ENCODE peak calls at places on chromosomes 7 and 10, in nine cellular contexts. One of them, this sample, is unnamed.

GRCh38 chr7:36048141-36048901 is 104.7 kb upstream of the EEPD1 start:
- DNase-seq in T-helper 1 cell: no peak
- DNase-seq in T-helper 17 cell: no peak
- DNase-seq in activated CD8-positive, alpha-beta memory T cell treated with anti-CD3 and anti-CD28 coated beads, Interleukin-2, amount 10 ng/mL, durations not matched to agents 7 days and 5 days: no peak
- DNase-seq in caudate nucleus: no peak
- DNase-seq in activated naive CD4-positive, alpha-beta T cell treated with Interleukin-2 at 50 U/mL for 16 hours: no peak
- DNase-seq in iPS-NIHi11: no peak
- DNase-seq in epithelial cell of esophagus: peak; percentile 63
- DNase-seq in stomach: no peak
- DNase-seq in this sample: no peak

GRCh38 chr10:74027702-74028101 is 29.8 kb downstream of the VCL start:
- DNase-seq in epithelial cell of esophagus: no peak
- DNase-seq in T-helper 1 cell: no peak
- DNase-seq in T-helper 17 cell: no peak
- DNase-seq in stomach: no peak
- DNase-seq in activated naive CD4-positive, alpha-beta T cell treated with Interleukin-2 at 50 U/mL for 16 hours: no peak
- DNase-seq in iPS-NIHi11: no peak
- DNase-seq in activated CD8-positive, alpha-beta memory T cell treated with anti-CD3 and anti-CD28 coated beads, Interleukin-2, amount 10 ng/mL, durations not matched to agents 7 days and 5 days: no peak
- DNase-seq in caudate nucleus: no peak
- DNase-seq in this sample: no peak

GRCh38 chr10:125235093-125236069 is 75.0 kb upstream of the CTBP2 start:
- DNase-seq in T-helper 17 cell: no peak
- DNase-seq in caudate nucleus: no peak
- DNase-seq in T-helper 1 cell: no peak
- DNase-seq in activated CD8-positive, alpha-beta memory T cell treated with anti-CD3 and anti-CD28 coated beads, Interleukin-2, amount 10 ng/mL, durations not matched to agents 7 days and 5 days: no peak
- DNase-seq in activated naive CD4-positive, alpha-beta T cell treated with Interleukin-2 at 50 U/mL for 16 hours: no peak
- DNase-seq in epithelial cell of esophagus: peak; percentile 54
- DNase-seq in iPS-NIHi11: no peak
- DNase-seq in stomach: no peak
- DNase-seq in this sample: no peak

GRCh38 chr7:129307592-129307991 is 82.8 kb downstream of the AHCYL2 start:
- DNase-seq in caudate nucleus: no peak
- DNase-seq in stomach: no peak
- DNase-seq in epithelial cell of esophagus: peak; percentile 99
- DNase-seq in iPS-NIHi11: no peak
- DNase-seq in activated naive CD4-positive, alpha-beta T cell treated with Interleukin-2 at 50 U/mL for 16 hours: no peak
- DNase-seq in activated CD8-positive, alpha-beta memory T cell treated with anti-CD3 and anti-CD28 coated beads, Interleukin-2, amount 10 ng/mL, durations not matched to agents 7 days and 5 days: no peak
- DNase-seq in T-helper 1 cell: no peak
- DNase-seq in T-helper 17 cell: no peak
- DNase-seq in this sample: no peak

GRCh38 chr10:48253970-48254657 is 20.4 kb downstream of the FRMPD2 start:
- DNase-seq in stomach: no peak
- DNase-seq in iPS-NIHi11: no peak
- DNase-seq in epithelial cell of esophagus: peak; percentile 93
- DNase-seq in activated CD8-positive, alpha-beta memory T cell treated with anti-CD3 and anti-CD28 coated beads, Interleukin-2, amount 10 ng/mL, durations not matched to agents 7 days and 5 days: no peak
- DNase-seq in activated naive CD4-positive, alpha-beta T cell treated with Interleukin-2 at 50 U/mL for 16 hours: no peak
- DNase-seq in caudate nucleus: no peak
- DNase-seq in T-helper 1 cell: no peak
- DNase-seq in T-helper 17 cell: no peak
- DNase-seq in this sample: no peak

GRCh38 chr7:149741629-149742028 is 31.8 kb downstream of the ZNF467 start:
- DNase-seq in iPS-NIHi11: no peak
- DNase-seq in caudate nucleus: peak; percentile 6
- DNase-seq in activated CD8-positive, alpha-beta memory T cell treated with anti-CD3 and anti-CD28 coated beads, Interleukin-2, amount 10 ng/mL, durations not matched to agents 7 days and 5 days: no peak
- DNase-seq in stomach: no peak
- DNase-seq in T-helper 1 cell: no peak
- DNase-seq in activated naive CD4-positive, alpha-beta T cell treated with Interleukin-2 at 50 U/mL for 16 hours: no peak
- DNase-seq in T-helper 17 cell: no peak
- DNase-seq in epithelial cell of esophagus: no peak
- DNase-seq in this sample: no peak

GRCh38 chr7:128836729-128837348 is 6.6 kb downstream of the FLNC start:
- DNase-seq in stomach: no peak
- DNase-seq in activated naive CD4-positive, alpha-beta T cell treated with Interleukin-2 at 50 U/mL for 16 hours: no peak
- DNase-seq in activated CD8-positive, alpha-beta memory T cell treated with anti-CD3 and anti-CD28 coated beads, Interleukin-2, amount 10 ng/mL, durations not matched to agents 7 days and 5 days: no peak
- DNase-seq in epithelial cell of esophagus: no peak
- DNase-seq in T-helper 17 cell: no peak
- DNase-seq in iPS-NIHi11: no peak
- DNase-seq in caudate nucleus: peak; percentile 35
- DNase-seq in T-helper 1 cell: no peak
- DNase-seq in this sample: no peak

GRCh38 chr7:47405921-47406765 is 175.8 kb downstream of the TNS3 start:
- DNase-seq in caudate nucleus: no peak
- DNase-seq in activated naive CD4-positive, alpha-beta T cell treated with Interleukin-2 at 50 U/mL for 16 hours: no peak
- DNase-seq in iPS-NIHi11: peak; percentile 42
- DNase-seq in stomach: peak; percentile 93
- DNase-seq in T-helper 1 cell: no peak
- DNase-seq in epithelial cell of esophagus: peak; percentile 87
- DNase-seq in activated CD8-positive, alpha-beta memory T cell treated with anti-CD3 and anti-CD28 coated beads, Interleukin-2, amount 10 ng/mL, durations not matched to agents 7 days and 5 days: no peak
- DNase-seq in T-helper 17 cell: no peak
- DNase-seq in this sample: no peak

GRCh38 chr7:102279537-102280400 is 6.9 kb upstream of the SH2B2 start:
- DNase-seq in epithelial cell of esophagus: peak; percentile 52
- DNase-seq in iPS-NIHi11: peak; percentile 91
- DNase-seq in T-helper 17 cell: peak; percentile 43
- DNase-seq in activated CD8-positive, alpha-beta memory T cell treated with anti-CD3 and anti-CD28 coated beads, Interleukin-2, amount 10 ng/mL, durations not matched to agents 7 days and 5 days: peak; percentile 69
- DNase-seq in activated naive CD4-positive, alpha-beta T cell treated with Interleukin-2 at 50 U/mL for 16 hours: peak; percentile 58
- DNase-seq in caudate nucleus: no peak
- DNase-seq in stomach: peak; percentile 53
- DNase-seq in T-helper 1 cell: peak; percentile 45
- DNase-seq in this sample: no peak

GRCh38 chr10:128000660-128001059 is 93.8 kb downstream of the PTPRE start:
- DNase-seq in T-helper 1 cell: no peak
- DNase-seq in stomach: no peak
- DNase-seq in epithelial cell of esophagus: peak; percentile 32
- DNase-seq in caudate nucleus: no peak
- DNase-seq in activated CD8-positive, alpha-beta memory T cell treated with anti-CD3 and anti-CD28 coated beads, Interleukin-2, amount 10 ng/mL, durations not matched to agents 7 days and 5 days: no peak
- DNase-seq in iPS-NIHi11: no peak
- DNase-seq in T-helper 17 cell: no peak
- DNase-seq in activated naive CD4-positive, alpha-beta T cell treated with Interleukin-2 at 50 U/mL for 16 hours: no peak
- DNase-seq in this sample: no peak

GRCh38 chr7:1720325-1720724 is 50.2 kb downstream of the ELFN1 start:
- DNase-seq in activated naive CD4-positive, alpha-beta T cell treated with Interleukin-2 at 50 U/mL for 16 hours: no peak
- DNase-seq in stomach: no peak
- DNase-seq in T-helper 17 cell: no peak
- DNase-seq in iPS-NIHi11: no peak
- DNase-seq in caudate nucleus: no peak
- DNase-seq in epithelial cell of esophagus: peak; percentile 12
- DNase-seq in T-helper 1 cell: no peak
- DNase-seq in activated CD8-positive, alpha-beta memory T cell treated with anti-CD3 and anti-CD28 coated beads, Interleukin-2, amount 10 ng/mL, durations not matched to agents 7 days and 5 days: no peak
- DNase-seq in this sample: no peak

GRCh38 chr10:33381391-33381790 is 46.9 kb upstream of the NRP1 start:
- DNase-seq in caudate nucleus: no peak
- DNase-seq in activated CD8-positive, alpha-beta memory T cell treated with anti-CD3 and anti-CD28 coated beads, Interleukin-2, amount 10 ng/mL, durations not matched to agents 7 days and 5 days: no peak
- DNase-seq in iPS-NIHi11: no peak
- DNase-seq in T-helper 17 cell: no peak
- DNase-seq in T-helper 1 cell: no peak
- DNase-seq in activated naive CD4-positive, alpha-beta T cell treated with Interleukin-2 at 50 U/mL for 16 hours: no peak
- DNase-seq in stomach: no peak
- DNase-seq in epithelial cell of esophagus: no peak
- DNase-seq in this sample: no peak

This sample was measured in esophagus squamous epithelium.